ENCODE peak calls at places on chromosomes 16 and 17, in seven cellular contexts. M is HT-29, T is stomach, B is glutamatergic neuron, E is non-pigmented ciliary epithelial cell, G is mucosa of gallbladder, X is T-cell. Y is an unnamed sample.

GRCh38 chr17:17736205-17737183 is 55.2 kb downstream of the RAI1 start:
- DNase-seq in X (no peak), T (peak; percentile 39), G (no peak), M (no peak), E (no peak), B (no peak), Y (no peak)

GRCh38 chr17:1829579-1830257 is at the start of the genes RPA1 and SMYD4:
- DNase-seq in M (peak; percentile 83), X (peak; percentile 88), B (peak; percentile 91), G (peak; percentile 89), E (peak; percentile 27), T (peak; percentile 89), Y (peak; percentile 87)

GRCh38 chr16:30490210-30490609 is 17.7 kb downstream of the ITGAL start:
- DNase-seq in M (no peak), E (no peak), G (no peak), B (no peak), X (no peak), T (no peak), Y (no peak)

GRCh38 chr16:50265260-50265659 is 1.1 kb upstream of the ADCY7 start:
- DNase-seq in B (no peak), X (peak; percentile 43), T (peak; percentile 54), M (peak; percentile 27), E (no peak), G (no peak), Y (peak; percentile 49)

GRCh38 chr16:53849994-53850393 is 146.0 kb downstream of the FTO start:
- DNase-seq in B (no peak), M (no peak), X (no peak), G (no peak), T (no peak), E (no peak), Y (no peak)

GRCh38 chr17:39668141-39668924 is at the start of gene PNMT:
- DNase-seq in X (peak; percentile 65), T (peak; percentile 83), G (peak; percentile 62), B (peak; percentile 86), M (peak; percentile 73), E (no peak), Y (peak; percentile 37)

GRCh38 chr16:65044861-65045260 is 77.0 kb downstream of the CDH11 start:
- DNase-seq in X (no peak), M (no peak), E (peak; percentile 55), T (no peak), B (no peak), G (no peak), Y (no peak)

GRCh38 chr16:7361416-7362129 is 28.9 kb downstream of the RBFOX1 start:
- DNase-seq in E (no peak), X (no peak), G (no peak), M (no peak), B (no peak), T (no peak), Y (no peak)

GRCh38 chr16:53651357-53651756 is 52.3 kb downstream of the RPGRIP1L start:
- DNase-seq in E (no peak), X (no peak), T (no peak), B (no peak), G (no peak), M (no peak), Y (no peak)

GRCh38 chr16:15970743-15971434 is 21.5 kb downstream of the ABCC1 start:
- DNase-seq in X (no peak), M (no peak), B (peak; percentile 25), E (no peak), T (no peak), G (no peak), Y (no peak)

GRCh38 chr16:84844049-84844350 is 24.2 kb downstream of the CRISPLD2 start:
- DNase-seq in B (peak; percentile 72), T (no peak), M (no peak), G (no peak), E (no peak), X (no peak), Y (no peak)

GRCh38 chr17:29145289-29146058 is 34.7 kb downstream of the MYO18A start:
- DNase-seq in E (no peak), T (peak; percentile 69), B (peak; percentile 66), X (peak; percentile 69), M (peak; percentile 76), G (peak; percentile 78), Y (peak; percentile 69)

GRCh38 chr17:32621612-32622312 is 135.0 kb downstream of the CDK5R1 start:
- DNase-seq in X (no peak), M (peak; percentile 15), B (no peak), G (no peak), E (no peak), T (no peak), Y (no peak)

GRCh38 chr16:53537591-53537990 is 34.6 kb upstream of the AKTIP start:
- DNase-seq in T (no peak), M (no peak), E (no peak), B (no peak), G (no peak), X (no peak), Y (no peak)